ENCODE peak calls at places on chromosomes 13 and 19, in five cellular contexts. I, R, B, S and Y are unnamed samples. For H3K4me1, the result is how much of the 10 kb centered on the place peaks cover.

GRCh38 chr19:55076321-55076720 is 652 bp downstream of the EPS8L1 start:
- DNase-seq in S (no peak), B (no peak), R (no peak), I (no peak), Y (no peak)

GRCh38 chr19:38718747-38719543 is 25.3 kb downstream of the CAPN12 start:
- DNase-seq in I (no peak), S (peak), R (no peak), B (no peak), Y (no peak)

GRCh38 chr13:112696001-112696868 is 6.4 kb downstream of the ATP11A start:
- DNase-seq in B (peak), I (no peak), S (no peak), R (no peak), Y (no peak)

GRCh38 chr13:111486801-111487200 is 166.4 kb downstream of the TEX29 start:
- DNase-seq in R (no peak), I (no peak), B (no peak), S (no peak), Y (no peak)

GRCh38 chr13:54658771-54659170 is 1630.2 kb downstream of the OLFM4 start:
- DNase-seq in B (no peak), I (no peak), R (no peak), S (no peak), Y (no peak)

GRCh38 chr13:83618966-83619365 is 263.3 kb downstream of the SLITRK1 start:
- DNase-seq in B (no peak), R (no peak), S (no peak), I (no peak), Y (no peak)

GRCh38 chr19:47110521-47111080 is 3.0 kb downstream of the ZC3H4 start:
- DNase-seq in R (peak), I (no peak), S (no peak), B (no peak), Y (peak)

GRCh38 chr13:106151056-106151699 is 384.3 kb downstream of the EFNB2 start:
- DNase-seq in B (no peak), R (no peak), I (no peak), S (no peak), Y (no peak)

GRCh38 chr19:10152100-10152499 is 32.4 kb upstream of the EIF3G start:
- DNase-seq in B (no peak), S (no peak), R (no peak), I (no peak), Y (no peak)

GRCh38 chr19:13149628-13150186 is 468 bp downstream of the STX10 start:
- DNase-seq in S (peak), I (no peak), B (peak), R (no peak), Y (peak)

GRCh38 chr19:40716031-40716654 is 543 bp downstream of the COQ8B start:
- DNase-seq in I (peak), R (peak), S (no peak), B (no peak), Y (no peak)

GRCh38 chr19:44512326-44513298 is 12.3 kb upstream of the ZNF180 start:
- DNase-seq in I (no peak), R (no peak), S (peak), B (no peak), Y (no peak)

GRCh38 chr19:52139291-52140076 is at the start of gene ZNF616:
- DNase-seq in I (peak), B (peak), S (peak), R (peak), Y (peak)

GRCh38 chr13:41609828-41610227 is 152.5 kb downstream of the RGCC start:
- DNase-seq in S (no peak), R (no peak), I (no peak), B (no peak), Y (no peak)

GRCh38 chr13:41606646-41607045 is 149.3 kb downstream of the RGCC start:
- DNase-seq in I (no peak), R (no peak), B (no peak), S (peak), Y (no peak)

GRCh38 chr13:41610426-41610825 is 153.1 kb downstream of the RGCC start:
- DNase-seq in S (no peak), R (no peak), I (no peak), B (no peak), Y (no peak)

GRCh38 chr13:41608111-41608510 is 150.8 kb downstream of the RGCC start:
- DNase-seq in S (no peak), R (no peak), I (no peak), B (no peak), Y (no peak)

GRCh38 chr13:41608779-41609178 is 151.4 kb downstream of the RGCC start:
- DNase-seq in B (no peak), R (no peak), S (no peak), I (no peak), Y (no peak)
- H3K27ac ChIP-seq in B (no peak), R (no peak), S (no peak), I (no peak), Y (no peak)

GRCh38 chr13:20258963-20259288 is 26.8 kb upstream of the GJB6 start:
- DNase-seq in B (no peak), I (no peak), S (no peak), R (no peak), Y (no peak)
- H3K4me3 ChIP-seq in B (no peak), I (no peak), S (no peak), R (no peak), Y (no peak)

GRCh38 chr13:29480893-29481525 is 114.5 kb downstream of the SLC7A1 start:
- DNase-seq in I (no peak), B (no peak), S (no peak), R (no peak), Y (no peak)
- H3K4me1 ChIP-seq in I (under half), B (under half), S (under half), R (under half), Y (under half)

GRCh38 chr13:110275931-110276552 is 30.9 kb downstream of the COL4A1 start:
- DNase-seq in I (no peak), S (no peak), R (no peak), B (no peak), Y (no peak)

GRCh38 chr13:110277357-110277950 is 29.5 kb downstream of the COL4A1 start:
- DNase-seq in I (no peak), R (no peak), B (no peak), S (no peak), Y (no peak)

GRCh38 chr13:110278859-110279258 is 28.1 kb downstream of the COL4A1 start:
- DNase-seq in S (no peak), I (no peak), B (no peak), R (no peak), Y (no peak)

GRCh38 chr13:110274687-110275086 is 32.3 kb downstream of the COL4A1 start:
- DNase-seq in R (no peak), I (no peak), B (no peak), S (no peak), Y (no peak)

GRCh38 chr13:110276553-110276950 is 30.4 kb downstream of the COL4A1 start:
- DNase-seq in B (no peak), S (no peak), I (no peak), R (no peak), Y (no peak)
- H3K27ac ChIP-seq in B (no peak), S (no peak), I (no peak), R (no peak), Y (no peak)

DNA sequence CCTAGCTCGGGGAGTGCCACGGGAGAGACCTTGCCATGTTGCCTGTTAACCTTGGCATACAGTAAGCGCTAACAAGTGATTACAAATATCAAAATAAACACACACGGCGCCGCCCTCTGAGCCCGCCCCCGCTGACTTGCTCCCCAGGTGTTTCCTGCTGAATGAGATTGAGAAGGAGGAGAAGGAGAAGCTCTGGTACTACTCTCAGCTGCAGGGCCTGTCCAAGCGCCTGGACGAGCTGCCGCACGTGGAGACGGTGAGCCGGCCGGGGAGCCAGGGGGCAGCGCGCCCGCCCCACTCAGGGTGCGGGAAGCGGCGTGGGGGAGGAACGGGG is 5.0 kb downstream of the APC2 start:
- DNase-seq in R (no peak), I (no peak), S (no peak), B (no peak), Y (no peak)
- H3K4me3 ChIP-seq in R (no peak), I (no peak), S (no peak), B (no peak), Y (no peak)

DNA sequence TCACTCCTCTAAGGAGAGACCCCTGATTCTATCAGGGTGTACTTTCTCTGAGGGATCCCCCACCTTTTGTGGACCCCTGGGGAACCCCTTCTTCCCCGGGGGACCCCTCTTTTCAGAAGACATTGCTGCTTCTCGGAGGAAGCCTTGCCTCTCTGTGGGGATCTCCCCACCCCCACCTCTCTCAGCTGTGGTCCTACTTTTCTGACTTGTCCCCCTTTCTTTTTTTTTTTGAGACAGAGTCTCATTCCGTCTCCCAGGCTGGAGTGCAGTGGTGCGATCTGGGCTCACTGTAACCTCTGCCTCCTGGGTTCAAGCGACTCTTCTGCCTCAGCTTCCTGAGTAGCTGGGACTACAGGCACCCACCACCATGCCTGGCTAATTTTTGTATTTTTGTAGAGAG is 18.4 kb upstream of the GATAD2A start:
- DNase-seq in S (no peak), B (no peak), I (no peak), R (no peak), Y (no peak)
- H3K4me1 ChIP-seq in S (under half), B (under half), I (half or more), R (half or more), Y (under half)

GRCh38 chr19:19204181-19204580 is 967 bp upstream of the NR2C2AP start:
- DNase-seq in B (no peak), I (no peak), R (no peak), S (no peak), Y (no peak)

GRCh38 chr19:19205416-19206410 is 2.5 kb upstream of the NR2C2AP start:
- DNase-seq in B (no peak), S (no peak), R (no peak), I (no peak), Y (no peak)

GRCh38 chr19:19203012-19203856 is at the start of gene NR2C2AP:
- DNase-seq in S (peak), B (peak), I (peak), R (peak), Y (peak)

GRCh38 chr19:19201697-19202630 is 1.2 kb downstream of the NR2C2AP start:
- DNase-seq in S (no peak), I (no peak), B (no peak), R (no peak), Y (no peak)

DNA sequence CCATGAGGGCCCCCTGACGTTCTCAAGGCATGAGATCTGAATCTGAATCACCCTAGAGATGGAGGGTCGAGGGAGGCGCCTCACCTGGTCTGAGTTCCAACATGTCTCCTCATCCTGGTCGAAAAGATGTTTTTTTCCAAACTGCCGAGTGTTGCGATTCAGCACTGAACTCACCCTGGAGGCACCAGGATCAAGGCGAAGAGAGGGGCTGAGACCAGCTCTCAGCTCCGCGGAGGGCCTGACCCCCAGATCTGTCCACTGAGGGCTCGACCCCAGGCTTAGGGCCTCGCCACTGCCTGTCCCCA is 555 bp downstream of the NR2C2AP start:
- DNase-seq in I (no peak), R (no peak), B (no peak), S (no peak), Y (no peak)
- H3K27ac ChIP-seq in I (peak), R (peak), B (peak), S (no peak), Y (peak)

DNA sequence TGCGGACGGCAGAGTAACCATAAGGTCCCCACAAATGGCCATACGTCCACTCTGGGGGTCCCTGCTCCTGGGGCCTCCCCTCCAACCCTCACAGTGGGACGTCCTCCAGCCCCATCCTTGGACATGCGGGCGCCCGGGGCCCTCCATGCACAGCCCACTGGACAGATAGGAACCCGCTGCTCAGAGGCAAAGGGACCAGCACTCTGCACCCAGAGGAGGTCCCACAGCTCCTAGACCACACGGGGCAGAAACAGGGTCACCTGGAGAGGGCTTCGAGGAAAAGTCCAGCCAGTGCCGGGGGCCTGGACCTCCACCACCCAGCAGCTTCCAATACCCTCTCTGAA is 11.1 kb downstream of the REXO1 start:
- DNase-seq in S (no peak), I (no peak), R (no peak), B (no peak), Y (no peak)
- H3K4me3 ChIP-seq in S (no peak), I (no peak), R (no peak), B (no peak), Y (no peak)

GRCh38 chr19:16611121-16611520 is 16.9 kb downstream of the MED26 start:
- DNase-seq in R (no peak), S (no peak), I (no peak), B (no peak), Y (no peak)

GRCh38 chr19:16609511-16609910 is 18.5 kb downstream of the MED26 start:
- DNase-seq in B (no peak), I (no peak), R (no peak), S (no peak), Y (no peak)

GRCh38 chr19:16605552-16605951 is 22.5 kb downstream of the MED26 start:
- DNase-seq in I (no peak), S (no peak), B (no peak), R (no peak), Y (no peak)

GRCh38 chr19:16607819-16608218 is 20.2 kb downstream of the MED26 start:
- DNase-seq in B (no peak), R (no peak), S (no peak), I (no peak), Y (no peak)

GRCh38 chr19:16608290-16608704 is 19.7 kb downstream of the MED26 start:
- DNase-seq in S (no peak), I (no peak), R (no peak), B (no peak), Y (no peak)
- H3K4me1 ChIP-seq in S (under half), I (under half), R (under half), B (under half), Y (under half)

DNA sequence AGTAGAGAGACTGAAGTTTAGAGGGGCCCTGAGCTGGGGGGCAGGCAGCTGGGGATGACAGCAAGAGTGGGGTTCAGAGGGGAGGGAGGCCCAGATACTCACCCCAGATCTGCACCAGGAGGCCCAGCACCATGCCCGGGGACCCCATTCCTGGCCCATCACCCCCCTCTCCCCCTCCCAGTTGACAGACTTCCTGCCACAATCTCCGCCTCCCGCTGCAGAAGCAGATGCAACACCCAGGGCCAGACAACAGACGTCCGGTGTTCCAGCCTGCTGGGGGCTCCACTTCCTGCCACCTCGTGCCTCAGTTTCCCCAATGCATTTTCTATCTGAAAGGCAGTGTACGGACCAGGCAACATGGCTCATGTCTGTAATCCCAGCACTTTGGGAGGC is at the start of gene TMIGD2:
- DNase-seq in S (no peak), I (no peak), R (no peak), B (no peak), Y (peak)
- H3K27ac ChIP-seq in S (peak), I (no peak), R (no peak), B (no peak), Y (peak)